ENCODE peak calls at places on chromosome 15, in seven cellular contexts. One of them, this sample, is unnamed.

GRCh38 chr15:49675051-49675450 is 54.2 kb downstream of the DTWD1 start:
- DNase-seq in NCI-H2227 treated with DMSO at 0.1 percent for 48 hours: no peak
- DNase-seq in mesendoderm: peak; percentile 22
- DNase-seq in HTR-8/SVneo: peak; percentile 3
- DNase-seq in islet precursor cell: no peak
- DNase-seq in ovary: no peak
- DNase-seq in stimulated activated CD4-positive, alpha-beta T cell treated with anti-CD3 and anti-CD28 coated beads, Interleukin-4, amount 100 ng/mL, for 1 hour: no peak
- DNase-seq in this sample: no peak

GRCh38 chr15:90126457-90127435 is 24.5 kb upstream of the IDH2 start:
- DNase-seq in mesendoderm: peak; percentile 77
- DNase-seq in ovary: no peak
- DNase-seq in NCI-H2227 treated with DMSO at 0.1 percent for 48 hours: peak; percentile 16
- DNase-seq in islet precursor cell: peak; percentile 95
- DNase-seq in stimulated activated CD4-positive, alpha-beta T cell treated with anti-CD3 and anti-CD28 coated beads, Interleukin-4, amount 100 ng/mL, for 1 hour: no peak
- DNase-seq in HTR-8/SVneo: peak; percentile 23
- DNase-seq in this sample: no peak

GRCh38 chr15:96327155-96327741 is 3.3 kb upstream of the NR2F2 start:
- DNase-seq in stimulated activated CD4-positive, alpha-beta T cell treated with anti-CD3 and anti-CD28 coated beads, Interleukin-4, amount 100 ng/mL, for 1 hour: no peak
- DNase-seq in NCI-H2227 treated with DMSO at 0.1 percent for 48 hours: no peak
- DNase-seq in islet precursor cell: no peak
- DNase-seq in HTR-8/SVneo: no peak
- DNase-seq in ovary: no peak
- DNase-seq in mesendoderm: peak; percentile 82
- DNase-seq in this sample: peak; percentile 81

GRCh38 chr15:64653757-64654156 is 121.6 kb downstream of the RBPMS2 start:
- DNase-seq in islet precursor cell: no peak
- DNase-seq in ovary: no peak
- DNase-seq in NCI-H2227 treated with DMSO at 0.1 percent for 48 hours: no peak
- DNase-seq in stimulated activated CD4-positive, alpha-beta T cell treated with anti-CD3 and anti-CD28 coated beads, Interleukin-4, amount 100 ng/mL, for 1 hour: no peak
- DNase-seq in HTR-8/SVneo: peak; percentile 26
- DNase-seq in mesendoderm: no peak
- DNase-seq in this sample: no peak

GRCh38 chr15:34708422-34708821 is 46.4 kb downstream of the GJD2 start:
- DNase-seq in islet precursor cell: no peak
- DNase-seq in ovary: no peak
- DNase-seq in NCI-H2227 treated with DMSO at 0.1 percent for 48 hours: peak; percentile 13
- DNase-seq in stimulated activated CD4-positive, alpha-beta T cell treated with anti-CD3 and anti-CD28 coated beads, Interleukin-4, amount 100 ng/mL, for 1 hour: no peak
- DNase-seq in mesendoderm: peak; percentile 92
- DNase-seq in HTR-8/SVneo: peak; percentile 28
- DNase-seq in this sample: peak; percentile 60

GRCh38 chr15:40320409-40320808 is 3.1 kb upstream of the INAFM2 start:
- DNase-seq in NCI-H2227 treated with DMSO at 0.1 percent for 48 hours: no peak
- DNase-seq in stimulated activated CD4-positive, alpha-beta T cell treated with anti-CD3 and anti-CD28 coated beads, Interleukin-4, amount 100 ng/mL, for 1 hour: no peak
- DNase-seq in ovary: peak; percentile 13
- DNase-seq in mesendoderm: no peak
- DNase-seq in HTR-8/SVneo: no peak
- DNase-seq in islet precursor cell: no peak
- DNase-seq in this sample: no peak

GRCh38 chr15:73872370-73872769 is 994 bp upstream of the TBC1D21 start:
- DNase-seq in ovary: no peak
- DNase-seq in NCI-H2227 treated with DMSO at 0.1 percent for 48 hours: no peak
- DNase-seq in mesendoderm: no peak
- DNase-seq in stimulated activated CD4-positive, alpha-beta T cell treated with anti-CD3 and anti-CD28 coated beads, Interleukin-4, amount 100 ng/mL, for 1 hour: no peak
- DNase-seq in HTR-8/SVneo: no peak
- DNase-seq in islet precursor cell: no peak
- DNase-seq in this sample: no peak

GRCh38 chr15:50774450-50774849 is 8.9 kb upstream of the SPPL2A start:
- DNase-seq in islet precursor cell: no peak
- DNase-seq in HTR-8/SVneo: no peak
- DNase-seq in stimulated activated CD4-positive, alpha-beta T cell treated with anti-CD3 and anti-CD28 coated beads, Interleukin-4, amount 100 ng/mL, for 1 hour: no peak
- DNase-seq in NCI-H2227 treated with DMSO at 0.1 percent for 48 hours: no peak
- DNase-seq in ovary: no peak
- DNase-seq in mesendoderm: no peak
- DNase-seq in this sample: no peak

GRCh38 chr15:74584204-74584603 is 31.4 kb upstream of the CLK3 start:
- DNase-seq in HTR-8/SVneo: no peak
- DNase-seq in NCI-H2227 treated with DMSO at 0.1 percent for 48 hours: no peak
- DNase-seq in stimulated activated CD4-positive, alpha-beta T cell treated with anti-CD3 and anti-CD28 coated beads, Interleukin-4, amount 100 ng/mL, for 1 hour: no peak
- DNase-seq in ovary: no peak
- DNase-seq in islet precursor cell: no peak
- DNase-seq in mesendoderm: no peak
- DNase-seq in this sample: no peak

GRCh38 chr15:39230205-39230916 is 350.5 kb upstream of the THBS1 start:
- DNase-seq in NCI-H2227 treated with DMSO at 0.1 percent for 48 hours: no peak
- DNase-seq in stimulated activated CD4-positive, alpha-beta T cell treated with anti-CD3 and anti-CD28 coated beads, Interleukin-4, amount 100 ng/mL, for 1 hour: no peak
- DNase-seq in islet precursor cell: no peak
- DNase-seq in HTR-8/SVneo: no peak
- DNase-seq in mesendoderm: no peak
- DNase-seq in ovary: no peak
- DNase-seq in this sample: peak; percentile 100

GRCh38 chr15:80072285-80072684 is 12.8 kb downstream of the ZFAND6 start:
- DNase-seq in HTR-8/SVneo: peak; percentile 74
- DNase-seq in stimulated activated CD4-positive, alpha-beta T cell treated with anti-CD3 and anti-CD28 coated beads, Interleukin-4, amount 100 ng/mL, for 1 hour: no peak
- DNase-seq in ovary: no peak
- DNase-seq in islet precursor cell: peak; percentile 60
- DNase-seq in NCI-H2227 treated with DMSO at 0.1 percent for 48 hours: peak; percentile 86
- DNase-seq in mesendoderm: peak; percentile 97
- DNase-seq in this sample: peak; percentile 90

GRCh38 chr15:73753250-73754130 is at the start of gene INSYN1:
- DNase-seq in mesendoderm: peak; percentile 54
- DNase-seq in ovary: peak; percentile 80
- DNase-seq in NCI-H2227 treated with DMSO at 0.1 percent for 48 hours: no peak
- DNase-seq in islet precursor cell: peak; percentile 69
- DNase-seq in HTR-8/SVneo: peak; percentile 48
- DNase-seq in stimulated activated CD4-positive, alpha-beta T cell treated with anti-CD3 and anti-CD28 coated beads, Interleukin-4, amount 100 ng/mL, for 1 hour: no peak
- DNase-seq in this sample: peak; percentile 43

GRCh38 chr15:78067328-78068241 is 9.9 kb downstream of the TBC1D2B start:
- DNase-seq in mesendoderm: no peak
- DNase-seq in islet precursor cell: no peak
- DNase-seq in HTR-8/SVneo: no peak
- DNase-seq in NCI-H2227 treated with DMSO at 0.1 percent for 48 hours: no peak
- DNase-seq in stimulated activated CD4-positive, alpha-beta T cell treated with anti-CD3 and anti-CD28 coated beads, Interleukin-4, amount 100 ng/mL, for 1 hour: no peak
- DNase-seq in ovary: no peak
- DNase-seq in this sample: peak; percentile 60

GRCh38 chr15:87118424-87118823 is 1038.8 kb downstream of the AGBL1 start:
- DNase-seq in HTR-8/SVneo: no peak
- DNase-seq in ovary: no peak
- DNase-seq in islet precursor cell: no peak
- DNase-seq in mesendoderm: peak; percentile 10
- DNase-seq in NCI-H2227 treated with DMSO at 0.1 percent for 48 hours: no peak
- DNase-seq in stimulated activated CD4-positive, alpha-beta T cell treated with anti-CD3 and anti-CD28 coated beads, Interleukin-4, amount 100 ng/mL, for 1 hour: no peak
- DNase-seq in this sample: no peak

GRCh38 chr15:39747326-39747725 is 35.3 kb downstream of the FSIP1 start:
- DNase-seq in stimulated activated CD4-positive, alpha-beta T cell treated with anti-CD3 and anti-CD28 coated beads, Interleukin-4, amount 100 ng/mL, for 1 hour: no peak
- DNase-seq in islet precursor cell: no peak
- DNase-seq in NCI-H2227 treated with DMSO at 0.1 percent for 48 hours: no peak
- DNase-seq in HTR-8/SVneo: no peak
- DNase-seq in mesendoderm: no peak
- DNase-seq in ovary: no peak
- DNase-seq in this sample: no peak

GRCh38 chr15:48674876-48675275 is 29.4 kb upstream of the FBN1 start:
- DNase-seq in islet precursor cell: no peak
- DNase-seq in mesendoderm: no peak
- DNase-seq in stimulated activated CD4-positive, alpha-beta T cell treated with anti-CD3 and anti-CD28 coated beads, Interleukin-4, amount 100 ng/mL, for 1 hour: no peak
- DNase-seq in NCI-H2227 treated with DMSO at 0.1 percent for 48 hours: no peak
- DNase-seq in HTR-8/SVneo: no peak
- DNase-seq in ovary: no peak
- DNase-seq in this sample: no peak

This sample was measured in dermis microvascular lymphatic vessel endothelial cell.